ENCODE peak calls at places on chromosomes 1 and 21, in four cellular contexts. P is GM19239, C is AG09309, F is thoracic aorta. B is an unnamed sample.
A peak's percentile ranks its signal among the peaks of the same experiment; 100 is the strongest.

GRCh38 chr1:44549491-44549890 is 124.8 kb downstream of the TMEM53 start:
- DNase-seq in P (no peak), C (no peak), F (no peak), B (no peak)

GRCh38 chr1:213120961-213121360 is 69.9 kb downstream of the RPS6KC1 start:
- DNase-seq in P (no peak), C (no peak), F (no peak), B (no peak)

GRCh38 chr1:10140981-10141380 is 69.4 kb upstream of the KIF1B start:
- DNase-seq in P (no peak), C (no peak), F (no peak), B (no peak)

GRCh38 chr1:47696911-47697441 is 259.1 kb downstream of the FOXD2 start:
- DNase-seq in P (no peak), C (no peak), F (no peak), B (no peak)

GRCh38 chr1:87203890-87204289 is 124.8 kb upstream of the LMO4 start:
- DNase-seq in P (no peak), C (peak; percentile 24), F (no peak), B (no peak)

GRCh38 chr21:25421327-25422028 is 185.8 kb downstream of the MRPL39 start:
- DNase-seq in P (no peak), C (peak; percentile 5), F (no peak), B (peak; percentile 69)

GRCh38 chr1:187433598-187433997 is 604.8 kb downstream of the PLA2G4A start:
- DNase-seq in P (no peak), C (no peak), F (no peak), B (no peak)

GRCh38 chr1:95793893-95794292 is 559.9 kb downstream of the RWDD3 start:
- DNase-seq in P (no peak), C (no peak), F (no peak), B (no peak)

GRCh38 chr1:1914842-1915692 is at the start of gene CALML6:
- DNase-seq in P (no peak), C (no peak), F (no peak), B (no peak)

GRCh38 chr1:154445040-154445472 is 39.9 kb downstream of the IL6R start:
- DNase-seq in P (peak; percentile 50), C (no peak), F (no peak), B (no peak)

GRCh38 chr1:7433896-7434295 is 337.2 kb upstream of the VAMP3 start:
- DNase-seq in P (no peak), C (no peak), F (no peak), B (no peak)

GRCh38 chr1:160125761-160126160 is 10.2 kb downstream of the ATP1A2 start:
- DNase-seq in P (no peak), C (peak; percentile 3), F (no peak), B (no peak)

GRCh38 chr1:157357111-157357510 is 195.2 kb downstream of the FCRL5 start:
- DNase-seq in P (no peak), C (no peak), F (no peak), B (no peak)

GRCh38 chr1:50368179-50369007 is 54.9 kb downstream of the DMRTA2 start:
- DNase-seq in P (peak; percentile 28), C (no peak), F (no peak), B (peak; percentile 36)

GRCh38 chr1:236979149-236979890 is 24.9 kb downstream of the MT1HL1 start:
- DNase-seq in P (no peak), C (no peak), F (no peak), B (no peak)

GRCh38 chr1:40281852-40282251 is 23.8 kb downstream of the ZMPSTE24 start:
- DNase-seq in P (no peak), C (no peak), F (no peak), B (no peak)

B was measured in Kasumi-1.